ENCODE peak calls at places on chromosomes 16 and 17, in seven cellular contexts. N is stomach, K is right atrium auricular region, J is IMR-90, T is cardiac muscle cell, M is body of pancreas, I is sigmoid colon. E is an unnamed sample.
A peak's percentile ranks its signal among the peaks of the same experiment; 100 is the strongest.

GRCh38 chr17:44591223-44591622 is 33.9 kb downstream of the FZD2 start:
- DNase-seq in J (peak; percentile 28), K (no peak), N (no peak), I (no peak), T (peak; percentile 17), M (no peak), E (no peak)

GRCh38 chr17:49849711-49850610 is 2.1 kb upstream of the TAC4 start:
- DNase-seq in N (no peak), K (no peak), T (no peak), I (peak; percentile 9), J (no peak), M (no peak), E (peak; percentile 16)

GRCh38 chr16:11159189-11159588 is 96.8 kb downstream of the SOCS1 start:
- DNase-seq in T (no peak), I (no peak), N (no peak), J (no peak), K (no peak), M (no peak), E (no peak)

GRCh38 chr17:3502466-3502865 is 26.7 kb downstream of the ASPA start:
- DNase-seq in J (no peak), K (no peak), N (no peak), M (no peak), I (no peak), T (no peak), E (no peak)

GRCh38 chr17:3893003-3893719 is at the start of gene CAMKK1:
- DNase-seq in I (peak; percentile 95), K (peak; percentile 85), M (peak; percentile 90), J (peak; percentile 72), N (peak; percentile 91), T (peak; percentile 87), E (peak; percentile 100)

GRCh38 chr16:54540525-54541180 is 254.1 kb upstream of the IRX3 start:
- DNase-seq in N (peak; percentile 79), T (no peak), J (no peak), M (peak; percentile 10), K (no peak), I (no peak), E (no peak)

GRCh38 chr16:57265850-57266530 is 18.5 kb downstream of the PLLP start:
- DNase-seq in N (peak; percentile 93), T (peak; percentile 64), J (no peak), I (no peak), K (peak; percentile 66), M (peak; percentile 95), E (peak; percentile 41)

GRCh38 chr17:80319262-80319998 is 58.8 kb downstream of the RNF213 start:
- DNase-seq in N (no peak), J (no peak), I (no peak), T (no peak), M (peak; percentile 20), K (no peak), E (no peak)

GRCh38 chr17:35577826-35578194 is 561 bp downstream of the PEX12 start:
- DNase-seq in K (no peak), M (peak; percentile 11), T (peak; percentile 16), N (no peak), J (peak; percentile 18), I (no peak), E (no peak)

GRCh38 chr16:83336630-83337029 is 471.1 kb upstream of the HSBP1 start:
- DNase-seq in J (peak; percentile 75), K (no peak), N (no peak), T (peak; percentile 62), I (no peak), M (no peak), E (no peak)

GRCh38 chr17:77645441-77646430 is 312.8 kb upstream of the TNRC6C start:
- DNase-seq in M (no peak), T (peak; percentile 60), K (no peak), I (no peak), N (no peak), J (no peak), E (peak; percentile 57)

GRCh38 chr17:51734976-51735375 is 423.5 kb downstream of the CA10 start:
- DNase-seq in K (no peak), I (no peak), J (no peak), T (no peak), N (no peak), M (no peak), E (no peak)

GRCh38 chr17:27315322-27315721 is 21.4 kb downstream of the WSB1 start:
- DNase-seq in T (peak; percentile 91), I (peak; percentile 97), J (peak; percentile 94), N (peak; percentile 67), M (peak; percentile 48), K (peak; percentile 92), E (no peak)

GRCh38 chr17:44223574-44224046 is 4.1 kb upstream of the UBTF start:
- DNase-seq in N (no peak), M (peak; percentile 93), I (no peak), T (peak; percentile 47), J (peak; percentile 65), K (no peak), E (no peak)

GRCh38 chr17:79769596-79770520 is 8.1 kb upstream of the CBX2 start:
- DNase-seq in N (no peak), T (no peak), J (no peak), K (no peak), M (no peak), I (no peak), E (peak; percentile 45)

GRCh38 chr17:65564793-65565192 is 3.3 kb upstream of the AXIN2 start:
- DNase-seq in J (peak; percentile 40), K (no peak), N (peak; percentile 55), I (peak; percentile 84), M (peak; percentile 83), T (peak; percentile 72), E (no peak)

GRCh38 chr16:75519175-75519574 is 16.7 kb downstream of the CHST5 start:
- DNase-seq in K (no peak), J (no peak), T (no peak), N (no peak), I (no peak), M (no peak), E (no peak)

DNA sequence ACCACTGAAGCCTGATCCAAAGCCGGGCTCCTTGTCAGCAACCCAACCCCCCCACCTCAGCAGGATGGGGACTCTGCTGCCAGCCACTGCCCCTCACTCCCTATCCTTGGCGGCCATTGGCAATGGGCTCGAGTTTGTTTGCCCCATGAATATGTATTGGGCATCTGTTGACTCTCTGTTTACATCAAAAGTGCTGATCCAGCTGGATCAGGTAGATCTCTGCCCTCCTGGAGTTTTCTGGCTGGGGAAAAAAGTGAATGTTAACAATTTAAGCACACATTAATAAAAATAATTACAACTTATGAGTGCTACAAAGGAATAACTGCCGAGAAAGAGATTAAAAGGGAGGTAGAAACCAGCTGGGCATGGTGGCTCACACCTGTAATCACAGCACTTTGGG is 62.5 kb downstream of the ATP2C2 start:
- DNase-seq in J (no peak), K (no peak), M (no peak), T (no peak), N (no peak), I (no peak), E (no peak)
- H3K27me3 ChIP-seq in J (peaks cover 35% of the 10 kb centered on the region), K (no peaks in the 10 kb centered on the region), M (no peaks in the 10 kb centered on the region), T (peaks cover 12% of the 10 kb centered on the region), N (no peaks in the 10 kb centered on the region), I (peaks cover 6% of the 10 kb centered on the region), E (no peaks in the 10 kb centered on the region)

DNA sequence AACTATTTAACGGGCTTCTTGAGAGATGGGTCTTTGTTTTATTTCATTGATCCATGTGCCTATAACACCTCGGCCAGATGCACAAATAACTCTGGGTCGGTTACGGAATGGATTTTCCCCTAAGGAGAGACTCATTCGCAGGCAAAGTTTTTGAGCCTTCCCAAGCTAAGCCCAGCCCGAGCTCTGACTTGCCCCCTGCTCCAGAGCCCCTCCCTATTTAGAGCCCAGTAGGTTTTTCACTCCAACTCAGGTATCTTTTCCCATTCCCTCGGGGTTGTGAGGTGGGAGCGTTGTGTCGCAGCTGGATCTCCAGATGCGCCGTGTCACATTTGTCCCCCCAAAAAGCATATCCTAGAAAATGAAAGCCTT is 812 bp upstream of the MYOCD start:
- DNase-seq in J (no peak), K (no peak), I (no peak), M (no peak), N (no peak), T (no peak), E (peak; percentile 30)
- H3K27me3 ChIP-seq in J (no peaks in the 10 kb centered on the region), K (no peaks in the 10 kb centered on the region), I (peaks cover 4% of the 10 kb centered on the region), M (peaks cover 10% of the 10 kb centered on the region), N (peaks cover 22% of the 10 kb centered on the region), T (no peaks in the 10 kb centered on the region), E (peaks cover 14% of the 10 kb centered on the region)

DNA sequence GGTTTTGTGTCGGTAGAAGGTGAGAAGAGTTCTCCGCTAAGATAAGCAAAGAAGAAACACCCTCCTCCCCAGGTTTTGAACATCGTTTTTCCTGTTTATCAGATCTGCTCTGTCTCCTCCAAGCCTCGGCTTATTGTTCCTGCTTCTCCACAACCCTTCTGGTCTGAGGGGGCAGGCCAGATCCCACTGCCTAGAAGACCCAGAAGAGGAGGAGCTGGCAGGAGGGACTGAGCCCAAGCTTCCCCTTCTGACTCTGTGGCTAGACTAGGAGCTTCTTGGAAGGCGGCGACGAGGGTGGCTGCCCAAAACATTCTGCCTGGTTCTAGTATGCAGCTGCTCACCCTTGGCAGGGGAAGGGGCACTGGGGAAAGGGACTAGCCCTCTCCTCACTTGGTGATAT is 5.1 kb upstream of the HOXB5 start:
- DNase-seq in J (no peak), T (no peak), I (no peak), M (no peak), N (no peak), K (no peak), E (peak; percentile 32)
- H3K27me3 ChIP-seq in J (no peaks in the 10 kb centered on the region), T (peaks cover 100% of the 10 kb centered on the region), I (no peaks in the 10 kb centered on the region), M (peaks cover 77% of the 10 kb centered on the region), N (peaks cover 99% of the 10 kb centered on the region), K (peaks cover 71% of the 10 kb centered on the region), E (peaks cover 99% of the 10 kb centered on the region)

DNA sequence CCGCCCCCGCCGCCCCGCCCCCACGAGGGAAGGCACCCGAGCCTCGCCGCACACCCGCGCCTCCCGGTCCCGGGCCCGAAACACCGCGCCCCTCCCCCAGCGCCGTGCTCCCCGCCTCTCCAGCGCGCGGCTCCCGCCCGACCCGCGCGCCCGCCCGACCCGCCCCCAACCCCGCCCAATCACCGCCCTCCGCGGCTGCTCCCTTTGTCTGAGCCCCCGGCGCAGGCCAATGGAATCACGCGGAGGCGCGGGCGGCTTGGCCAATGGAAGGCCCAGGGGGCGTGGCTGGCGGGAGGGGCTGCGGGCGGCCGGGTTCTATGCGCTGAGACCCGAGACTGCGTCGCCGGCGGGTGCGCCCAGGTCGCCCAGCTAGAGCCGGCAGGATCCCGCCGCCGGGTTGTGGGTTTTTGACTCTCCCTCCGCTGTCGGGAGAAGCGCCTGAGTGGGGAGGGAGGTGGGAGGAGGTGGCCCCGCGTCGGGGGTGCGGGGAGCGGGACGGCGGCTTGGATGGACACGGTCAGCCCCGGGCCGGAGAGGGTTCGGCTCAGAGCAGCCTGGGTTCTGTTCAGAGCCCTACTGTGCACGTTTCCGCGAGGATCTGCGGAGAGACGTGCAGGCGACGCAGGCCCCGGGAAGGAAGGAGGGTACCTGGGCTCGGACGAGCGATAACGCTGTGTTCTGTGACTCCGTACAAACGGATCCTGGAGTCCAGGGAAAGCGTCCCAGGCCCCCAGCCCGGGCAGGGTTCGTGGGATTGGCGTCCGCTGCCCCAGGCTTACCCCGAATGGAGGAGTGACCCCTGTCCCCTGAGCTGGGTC is 49.0 kb upstream of the BAHCC1 start:
- DNase-seq in J (peak; percentile 94), N (peak; percentile 99), T (peak; percentile 98), I (peak; percentile 100), M (peak; percentile 99), K (peak; percentile 98), E (peak; percentile 100)
- H3K27me3 ChIP-seq in J (no peaks in the 10 kb centered on the region), N (peaks cover 15% of the 10 kb centered on the region), T (no peaks in the 10 kb centered on the region), I (no peaks in the 10 kb centered on the region), M (no peaks in the 10 kb centered on the region), K (no peaks in the 10 kb centered on the region), E (peaks cover 66% of the 10 kb centered on the region)

GRCh38 chr16:3035289-3035971 is 1.3 kb downstream of the BICDL2 start:
- DNase-seq in K (no peak), M (peak; percentile 90), J (no peak), I (no peak), T (no peak), N (no peak), E (peak; percentile 61)
- H3K27me3 ChIP-seq in K (peaks cover 9% of the 10 kb centered on the region), M (no peaks in the 10 kb centered on the region), J (peaks cover 70% of the 10 kb centered on the region), I (peaks cover 100% of the 10 kb centered on the region), T (peaks cover 82% of the 10 kb centered on the region), N (peaks cover 66% of the 10 kb centered on the region), E (peaks cover 29% of the 10 kb centered on the region)